ENCODE peak calls at places on chromosome 11, in five cellular contexts. One of them, this sample, is unnamed.

GRCh38 chr11:121368504-121368903 is 75.9 kb downstream of the SC5D start:
- DNase-seq in H9: no peak
- DNase-seq in mesenchymal stem cell: no peak
- DNase-seq in neuronal stem cell: no peak
- DNase-seq in H1: no peak
- DNase-seq in this sample: no peak

GRCh38 chr11:125381499-125381898 is 114.6 kb downstream of the FEZ1 start:
- DNase-seq in H9: no peak
- DNase-seq in mesenchymal stem cell: no peak
- DNase-seq in neuronal stem cell: no peak
- DNase-seq in H1: no peak
- DNase-seq in this sample: no peak

GRCh38 chr11:109302591-109303334 is 119.2 kb upstream of the C11orf87 start:
- DNase-seq in H9: no peak
- DNase-seq in mesenchymal stem cell: no peak
- DNase-seq in neuronal stem cell: no peak
- DNase-seq in H1: no peak
- DNase-seq in this sample: no peak

GRCh38 chr11:19117760-19118097 is 761 bp downstream of the ZDHHC13 start:
- DNase-seq in H9: no peak
- DNase-seq in mesenchymal stem cell: no peak
- DNase-seq in neuronal stem cell: no peak
- DNase-seq in H1: no peak
- DNase-seq in this sample: no peak

GRCh38 chr11:107999759-108000455 is 8.8 kb upstream of the CUL5 start:
- DNase-seq in H9: peak
- DNase-seq in mesenchymal stem cell: peak
- DNase-seq in neuronal stem cell: peak
- DNase-seq in H1: peak
- DNase-seq in this sample: peak

GRCh38 chr11:131763193-131763890 is 392.9 kb downstream of the NTM start:
- DNase-seq in H9: no peak
- DNase-seq in mesenchymal stem cell: no peak
- DNase-seq in neuronal stem cell: no peak
- DNase-seq in H1: no peak
- DNase-seq in this sample: no peak

GRCh38 chr11:106021181-106021966 is 666 bp downstream of the MSANTD4 start:
- DNase-seq in H9: no peak
- DNase-seq in mesenchymal stem cell: peak
- DNase-seq in neuronal stem cell: no peak
- DNase-seq in H1: no peak
- DNase-seq in this sample: peak

GRCh38 chr11:2375341-2375853 is 1.7 kb upstream of the CD81 start:
- DNase-seq in H9: no peak
- DNase-seq in mesenchymal stem cell: no peak
- DNase-seq in neuronal stem cell: no peak
- DNase-seq in H1: no peak
- DNase-seq in this sample: no peak

GRCh38 chr11:45331839-45332485 is 45.8 kb upstream of the SYT13 start:
- DNase-seq in H9: no peak
- DNase-seq in mesenchymal stem cell: no peak
- DNase-seq in neuronal stem cell: no peak
- DNase-seq in H1: no peak
- DNase-seq in this sample: no peak

GRCh38 chr11:58739725-58740430 is 8.1 kb upstream of the GLYAT start:
- DNase-seq in H9: no peak
- DNase-seq in mesenchymal stem cell: no peak
- DNase-seq in neuronal stem cell: no peak
- DNase-seq in H1: no peak
- DNase-seq in this sample: peak

GRCh38 chr11:33682446-33682845 is 18.2 kb downstream of the C11orf91 start:
- DNase-seq in H9: no peak
- DNase-seq in mesenchymal stem cell: no peak
- DNase-seq in neuronal stem cell: no peak
- DNase-seq in H1: no peak
- DNase-seq in this sample: no peak

GRCh38 chr11:44617671-44618461 is 52.4 kb downstream of the CD82 start:
- DNase-seq in H9: no peak
- DNase-seq in mesenchymal stem cell: no peak
- DNase-seq in neuronal stem cell: no peak
- DNase-seq in H1: no peak
- DNase-seq in this sample: no peak

GRCh38 chr11:20125927-20126326 is 34.3 kb downstream of the DBX1 start:
- DNase-seq in H9: no peak
- DNase-seq in mesenchymal stem cell: peak
- DNase-seq in neuronal stem cell: no peak
- DNase-seq in H1: no peak
- DNase-seq in this sample: peak

GRCh38 chr11:62715150-62716130 is 8.0 kb downstream of the GNG3 start:
- DNase-seq in H9: no peak
- DNase-seq in mesenchymal stem cell: no peak
- DNase-seq in neuronal stem cell: no peak
- DNase-seq in H1: no peak
- DNase-seq in this sample: no peak

GRCh38 chr11:2586091-2586792 is 113.6 kb downstream of the KCNQ1OT1 start:
- DNase-seq in H9: peak
- DNase-seq in mesenchymal stem cell: no peak
- DNase-seq in neuronal stem cell: no peak
- DNase-seq in H1: no peak
- DNase-seq in this sample: no peak

GRCh38 chr11:30860970-30861369 is 274.8 kb upstream of the MPPED2 start:
- DNase-seq in H9: no peak
- DNase-seq in mesenchymal stem cell: no peak
- DNase-seq in neuronal stem cell: peak
- DNase-seq in H1: no peak
- DNase-seq in this sample: no peak

GRCh38 chr11:57348052-57348451 is 9.9 kb downstream of the P2RX3 start:
- DNase-seq in H9: no peak
- DNase-seq in mesenchymal stem cell: no peak
- DNase-seq in neuronal stem cell: no peak
- DNase-seq in H1: no peak
- DNase-seq in this sample: no peak

GRCh38 chr11:14300661-14301304 is 58.2 kb downstream of the RRAS2 start:
- DNase-seq in H9: peak
- DNase-seq in mesenchymal stem cell: peak
- DNase-seq in neuronal stem cell: peak
- DNase-seq in H1: peak
- DNase-seq in this sample: peak

GRCh38 chr11:2867722-2868548 is 17.6 kb downstream of the CDKN1C start:
- DNase-seq in H9: no peak
- DNase-seq in mesenchymal stem cell: no peak
- DNase-seq in neuronal stem cell: no peak
- DNase-seq in H1: no peak
- DNase-seq in this sample: no peak

GRCh38 chr11:125429174-125429707 is 66.8 kb downstream of the FEZ1 start:
- DNase-seq in H9: peak
- DNase-seq in mesenchymal stem cell: peak
- DNase-seq in neuronal stem cell: peak
- DNase-seq in H1: peak
- DNase-seq in this sample: peak

GRCh38 chr11:29534831-29535230 is 482.0 kb downstream of the KCNA4 start:
- DNase-seq in H9: no peak
- DNase-seq in mesenchymal stem cell: no peak
- DNase-seq in neuronal stem cell: no peak
- DNase-seq in H1: no peak
- DNase-seq in this sample: no peak

GRCh38 chr11:9301720-9302119 is 12.7 kb downstream of the TMEM41B start:
- DNase-seq in H9: no peak
- DNase-seq in mesenchymal stem cell: no peak
- DNase-seq in neuronal stem cell: no peak
- DNase-seq in H1: no peak
- DNase-seq in this sample: no peak

GRCh38 chr11:79170289-79170688 is 270.5 kb downstream of the TENM4 start:
- DNase-seq in H9: no peak
- DNase-seq in mesenchymal stem cell: peak
- DNase-seq in neuronal stem cell: no peak
- DNase-seq in H1: no peak
- DNase-seq in this sample: no peak

GRCh38 chr11:28701760-28702449 is 593.7 kb downstream of the METTL15 start:
- DNase-seq in H9: no peak
- DNase-seq in mesenchymal stem cell: no peak
- DNase-seq in neuronal stem cell: no peak
- DNase-seq in H1: no peak
- DNase-seq in this sample: peak

GRCh38 chr11:118136826-118137225 is 15.8 kb downstream of the SCN4B start:
- DNase-seq in H9: no peak
- DNase-seq in mesenchymal stem cell: no peak
- DNase-seq in neuronal stem cell: no peak
- DNase-seq in H1: no peak
- DNase-seq in this sample: no peak

GRCh38 chr11:120581317-120581716 is 69.8 kb downstream of the GRIK4 start:
- DNase-seq in H9: no peak
- DNase-seq in mesenchymal stem cell: peak
- DNase-seq in neuronal stem cell: no peak
- DNase-seq in H1: no peak
- DNase-seq in this sample: no peak

GRCh38 chr11:69311767-69312385 is 17.9 kb downstream of the MYEOV start:
- DNase-seq in H9: no peak
- DNase-seq in mesenchymal stem cell: peak
- DNase-seq in neuronal stem cell: no peak
- DNase-seq in H1: no peak
- DNase-seq in this sample: no peak

GRCh38 chr11:73321342-73322110 is 13.4 kb downstream of the ARHGEF17 start:
- DNase-seq in H9: no peak
- DNase-seq in mesenchymal stem cell: peak
- DNase-seq in neuronal stem cell: no peak
- DNase-seq in H1: no peak
- DNase-seq in this sample: no peak

GRCh38 chr11:130601141-130601540 is 152.7 kb downstream of the ADAMTS15 start:
- DNase-seq in H9: peak
- DNase-seq in mesenchymal stem cell: peak
- DNase-seq in neuronal stem cell: no peak
- DNase-seq in H1: no peak
- DNase-seq in this sample: peak

GRCh38 chr11:120610101-120610500 is 98.6 kb downstream of the GRIK4 start:
- DNase-seq in H9: no peak
- DNase-seq in mesenchymal stem cell: no peak
- DNase-seq in neuronal stem cell: no peak
- DNase-seq in H1: no peak
- DNase-seq in this sample: no peak

GRCh38 chr11:42849362-42849761 is 462.4 kb upstream of the API5 start:
- DNase-seq in H9: no peak
- DNase-seq in mesenchymal stem cell: no peak
- DNase-seq in neuronal stem cell: no peak
- DNase-seq in H1: no peak
- DNase-seq in this sample: no peak
- H2BK12ac ChIP-seq in H9: no peak
- H2BK12ac ChIP-seq in mesenchymal stem cell: no peak
- H2BK12ac ChIP-seq in neuronal stem cell: no peak
- H2BK12ac ChIP-seq in H1: no peak
- H2BK12ac ChIP-seq in this sample: no peak

DNA sequence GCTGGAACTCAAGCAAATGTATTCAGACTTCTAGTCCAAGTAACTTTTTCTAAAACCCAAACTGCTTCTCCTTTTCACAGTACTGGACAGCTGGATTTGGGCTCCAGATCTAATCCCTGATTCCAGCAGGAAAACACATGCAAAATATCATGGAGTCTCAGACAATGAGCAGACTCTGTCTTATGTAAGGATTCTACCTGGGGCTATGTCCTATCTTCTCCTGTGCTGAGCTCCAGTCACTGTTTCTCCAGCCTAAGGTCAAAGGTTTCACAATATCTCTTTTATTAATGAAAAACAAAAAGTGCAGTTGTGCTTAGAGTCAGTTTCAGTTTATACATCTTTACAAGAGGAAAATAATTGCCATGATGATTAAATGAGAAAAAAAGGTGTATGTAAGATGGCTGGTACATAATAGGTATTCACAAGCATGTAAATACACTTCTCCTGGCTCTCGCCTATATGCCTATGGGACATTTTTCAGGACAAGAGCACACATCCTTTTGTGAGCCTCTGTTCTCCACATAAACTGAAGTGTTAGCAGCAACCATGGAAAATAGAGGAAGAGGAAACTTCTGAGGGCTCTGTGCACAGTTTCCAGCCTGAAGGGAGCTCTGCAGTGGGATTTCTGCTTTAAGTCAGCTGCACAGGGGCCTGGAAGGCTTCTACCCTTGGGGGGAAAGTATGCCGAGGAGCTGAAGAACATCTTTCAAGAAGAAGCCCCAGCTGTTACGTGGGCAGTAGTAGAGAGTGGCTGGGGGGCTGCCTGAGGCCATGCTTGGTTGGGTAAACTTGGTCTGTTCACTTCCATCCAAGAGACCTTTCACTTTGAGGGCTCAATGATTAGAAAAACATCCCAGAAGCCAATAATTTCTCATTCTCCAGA is 82.9 kb upstream of the EED start:
- DNase-seq in H9: no peak
- DNase-seq in mesenchymal stem cell: no peak
- DNase-seq in neuronal stem cell: no peak
- DNase-seq in H1: no peak
- DNase-seq in this sample: peak
- H2BK5ac ChIP-seq in H9: no peak
- H2BK5ac ChIP-seq in mesenchymal stem cell: no peak
- H2BK5ac ChIP-seq in neuronal stem cell: no peak
- H2BK5ac ChIP-seq in H1: no peak
- H2BK5ac ChIP-seq in this sample: peak

GRCh38 chr11:116855413-116855812 is 18.0 kb upstream of the APOA1 start:
- DNase-seq in H9: no peak
- DNase-seq in mesenchymal stem cell: no peak
- DNase-seq in neuronal stem cell: no peak
- DNase-seq in H1: no peak
- DNase-seq in this sample: no peak
- H2BK12ac ChIP-seq in H9: no peak
- H2BK12ac ChIP-seq in mesenchymal stem cell: peak
- H2BK12ac ChIP-seq in neuronal stem cell: no peak
- H2BK12ac ChIP-seq in H1: no peak
- H2BK12ac ChIP-seq in this sample: no peak

GRCh38 chr11:13107544-13108044 is 98.5 kb downstream of the RASSF10 start:
- DNase-seq in H9: no peak
- DNase-seq in mesenchymal stem cell: no peak
- DNase-seq in neuronal stem cell: no peak
- DNase-seq in H1: no peak
- DNase-seq in this sample: no peak

GRCh38 chr11:13110145-13110544 is 101.0 kb downstream of the RASSF10 start:
- DNase-seq in H9: no peak
- DNase-seq in mesenchymal stem cell: no peak
- DNase-seq in neuronal stem cell: no peak
- DNase-seq in H1: no peak
- DNase-seq in this sample: peak

GRCh38 chr11:13108416-13108815 is 99.3 kb downstream of the RASSF10 start:
- DNase-seq in H9: no peak
- DNase-seq in mesenchymal stem cell: no peak
- DNase-seq in neuronal stem cell: no peak
- DNase-seq in H1: no peak
- DNase-seq in this sample: peak

GRCh38 chr11:13110929-13111812 is 102.1 kb downstream of the RASSF10 start:
- DNase-seq in H9: no peak
- DNase-seq in mesenchymal stem cell: no peak
- DNase-seq in neuronal stem cell: no peak
- DNase-seq in H1: no peak
- DNase-seq in this sample: peak

GRCh38 chr11:13109616-13110015 is 100.5 kb downstream of the RASSF10 start:
- DNase-seq in H9: no peak
- DNase-seq in mesenchymal stem cell: no peak
- DNase-seq in neuronal stem cell: no peak
- DNase-seq in H1: no peak
- DNase-seq in this sample: peak
- H2BK5ac ChIP-seq in H9: no peak
- H2BK5ac ChIP-seq in mesenchymal stem cell: no peak
- H2BK5ac ChIP-seq in neuronal stem cell: no peak
- H2BK5ac ChIP-seq in H1: no peak
- H2BK5ac ChIP-seq in this sample: peak